ENCODE peak calls at places on chromosomes 7 and 10, in four cellular contexts. A is heart left ventricle, N is upper lobe of right lung, K is AG04450. P is an unnamed sample.
A peak's percentile ranks its signal among the peaks of the same experiment; 100 is the strongest.

GRCh38 chr7:2732959-2733584 is 45.1 kb downstream of the AMZ1 start:
- DNase-seq in K (no peak), N (no peak), A (peak; percentile 66), P (no peak)

GRCh38 chr7:157576415-157576814 is 239.6 kb downstream of the DNAJB6 start:
- DNase-seq in K (no peak), A (no peak), N (peak; percentile 64), P (peak; percentile 32)

GRCh38 chr10:23204773-23205172 is 12.7 kb downstream of the PTF1A start:
- DNase-seq in N (no peak), A (no peak), K (no peak), P (no peak)

GRCh38 chr7:155340071-155340531 is 42.4 kb downstream of the INSIG1 start:
- DNase-seq in N (no peak), A (no peak), K (no peak), P (no peak)

GRCh38 chr7:98628916-98629525 is 11.9 kb downstream of the NPTX2 start:
- DNase-seq in N (no peak), A (no peak), K (no peak), P (no peak)

GRCh38 chr7:26667514-26668133 is 196.8 kb downstream of the SKAP2 start:
- DNase-seq in N (no peak), K (peak; percentile 56), A (peak; percentile 64), P (peak; percentile 72)

GRCh38 chr7:50359995-50360925 is 55.7 kb downstream of the IKZF1 start:
- DNase-seq in K (no peak), A (no peak), N (no peak), P (no peak)

GRCh38 chr7:151566897-151567320 is 47.2 kb upstream of the RHEB start:
- DNase-seq in N (peak; percentile 69), A (no peak), K (no peak), P (no peak)

GRCh38 chr10:42776681-42777080 is 5.9 kb upstream of the BMS1 start:
- DNase-seq in N (no peak), A (no peak), K (no peak), P (no peak)

GRCh38 chr7:45609180-45609579 is 35.0 kb downstream of the ADCY1 start:
- DNase-seq in A (no peak), N (no peak), K (no peak), P (peak; percentile 33)

GRCh38 chr7:47635091-47636090 is 53.5 kb upstream of the TNS3 start:
- DNase-seq in A (no peak), K (no peak), N (peak; percentile 81), P (no peak)

GRCh38 chr7:72760602-72761001 is 67.4 kb downstream of the TYW1B start:
- DNase-seq in N (no peak), A (no peak), K (no peak), P (no peak)

GRCh38 chr10:102540023-102540422 is 36.3 kb downstream of the SUFU start:
- DNase-seq in N (peak; percentile 1), A (no peak), K (no peak), P (no peak)

GRCh38 chr10:26365681-26366327 is 72.3 kb upstream of the APBB1IP start:
- DNase-seq in A (no peak), K (no peak), N (no peak), P (no peak)

GRCh38 chr7:127034171-127034806 is 218.5 kb downstream of the GRM8 start:
- DNase-seq in N (no peak), K (no peak), A (no peak), P (no peak)

GRCh38 chr10:119634219-119634544 is 17.0 kb upstream of the BAG3 start:
- DNase-seq in N (no peak), K (no peak), A (no peak), P (no peak)

GRCh38 chr10:98396096-98397053 is 18.6 kb downstream of the PYROXD2 start:
- DNase-seq in K (no peak), A (no peak), N (no peak), P (no peak)

GRCh38 chr10:15815242-15815885 is 44.9 kb downstream of the MINDY3 start:
- DNase-seq in A (no peak), N (no peak), K (no peak), P (no peak)

GRCh38 chr10:79475877-79476276 is 30.5 kb upstream of the ZCCHC24 start:
- DNase-seq in A (no peak), K (no peak), N (no peak), P (no peak)

GRCh38 chr7:68613405-68613804 is 984.9 kb upstream of the AUTS2 start:
- DNase-seq in K (no peak), N (no peak), A (no peak), P (no peak)

GRCh38 chr10:26486304-26486703 is 48.2 kb downstream of the APBB1IP start:
- DNase-seq in K (no peak), N (no peak), A (no peak), P (no peak)

GRCh38 chr7:95933618-95934017 is 161.3 kb downstream of the DYNC1I1 start:
- DNase-seq in N (no peak), K (no peak), A (no peak), P (no peak)

GRCh38 chr7:102927303-102927933 is 14.6 kb downstream of the LRRC17 start:
- DNase-seq in N (no peak), A (no peak), K (no peak), P (no peak)

GRCh38 chr7:116429986-116430619 is 69.4 kb upstream of the CAV2 start:
- DNase-seq in K (no peak), A (no peak), N (no peak), P (no peak)

GRCh38 chr10:118568327-118568848 is 27.1 kb downstream of the PRLHR start:
- DNase-seq in N (no peak), A (peak; percentile 54), K (peak; percentile 10), P (no peak)

GRCh38 chr10:111551001-111551400 is 474.2 kb downstream of the ADRA2A start:
- DNase-seq in N (no peak), K (no peak), A (no peak), P (no peak)

GRCh38 chr10:123147635-123148413 is at the start of gene HMX2:
- DNase-seq in N (no peak), K (no peak), A (no peak), P (no peak)

GRCh38 chr10:71287456-71287855 is 31.6 kb upstream of the SLC29A3 start:
- DNase-seq in K (no peak), A (no peak), N (no peak), P (no peak)

GRCh38 chr7:100157334-100158228 is 942 bp downstream of the TRAPPC14 start:
- DNase-seq in N (no peak), A (no peak), K (no peak), P (no peak)

GRCh38 chr7:102063736-102064135 is 222.9 kb upstream of the SH2B2 start:
- DNase-seq in N (peak; percentile 71), K (peak; percentile 11), A (no peak), P (no peak)

GRCh38 chr7:33669251-33669670 is 236.1 kb upstream of the BMPER start:
- DNase-seq in N (no peak), K (no peak), A (no peak), P (no peak)

GRCh38 chr7:140062118-140062527 is 628 bp downstream of the PARP12 start:
- DNase-seq in N (peak; percentile 78), K (no peak), A (no peak), P (no peak)

GRCh38 chr10:43806851-43807640 is 158.4 kb upstream of the ZNF32 start:
- DNase-seq in A (no peak), K (no peak), N (no peak), P (no peak)

GRCh38 chr7:69250958-69251357 is 347.3 kb upstream of the AUTS2 start:
- DNase-seq in N (no peak), A (no peak), K (no peak), P (no peak)

GRCh38 chr7:147915781-147916180 is 674.8 kb upstream of the C7orf33 start:
- DNase-seq in A (no peak), K (no peak), N (no peak), P (no peak)
- TF ChIP-seq CTCF in A (no peak), K (no peak), N (no peak), P (no peak)

GRCh38 chr10:4849042-4849402 is 23.0 kb downstream of the AKR1E2 start:
- DNase-seq in A (no peak), K (no peak), N (no peak), P (no peak)

GRCh38 chr10:4851846-4852245 is 25.8 kb downstream of the AKR1E2 start:
- DNase-seq in A (peak; percentile 31), K (no peak), N (no peak), P (no peak)

GRCh38 chr10:4851176-4851575 is 25.2 kb downstream of the AKR1E2 start:
- DNase-seq in K (no peak), N (no peak), A (no peak), P (no peak)

GRCh38 chr10:4849555-4850242 is 23.7 kb downstream of the AKR1E2 start:
- DNase-seq in K (peak; percentile 94), N (peak; percentile 95), A (peak; percentile 86), P (peak; percentile 75)

GRCh38 chr10:4850400-4850799 is 24.4 kb downstream of the AKR1E2 start:
- DNase-seq in N (no peak), A (no peak), K (no peak), P (no peak)
- H3K27ac ChIP-seq in N (no peak overlapping the region), A (no peak overlapping the region), K (no peak overlapping the region), P (no peak overlapping the region)

DNA sequence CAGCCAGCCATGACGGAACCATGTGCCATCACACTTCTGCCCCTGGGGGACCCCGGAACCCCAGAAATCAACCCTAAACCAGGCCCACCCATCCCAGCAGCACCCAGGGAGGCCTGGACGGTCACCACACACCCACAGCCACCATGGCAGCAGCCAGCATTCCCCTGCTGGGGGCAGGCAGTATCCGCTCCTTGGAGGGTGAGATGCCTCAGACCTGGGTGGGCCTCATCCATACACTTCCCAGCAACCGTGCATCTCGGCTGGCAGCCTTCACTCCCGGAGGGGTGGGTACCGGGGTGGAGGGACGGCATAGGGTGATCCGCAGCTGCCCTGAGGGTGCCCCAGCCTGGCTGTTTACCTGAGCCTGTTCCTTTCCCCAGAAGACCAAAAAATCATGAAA is 69.1 kb upstream of the FAM20C start:
- DNase-seq in N (no peak), A (no peak), K (no peak), P (no peak)
- TF ChIP-seq CTCF in N (no peak), A (no peak), K (no peak), P (no peak)

GRCh38 chr7:134084488-134085144 is 42.5 kb upstream of the LRGUK start:
- DNase-seq in N (no peak), K (no peak), A (no peak), P (no peak)
- H3K27ac ChIP-seq in N (no peak overlapping the region), K (no peak overlapping the region), A (peak overlapping the region; percentile 18), P (peak overlapping the region; percentile 64)

GRCh38 chr7:137948845-137949330 is 53.0 kb downstream of the CREB3L2 start:
- DNase-seq in A (no peak), N (no peak), K (no peak), P (no peak)
- TF ChIP-seq CTCF in A (no peak), N (no peak), K (no peak), P (no peak)

P was measured in dorsolateral prefrontal cortex.